ENCODE peak calls at places on chromosomes 5 and 9, in six cellular contexts. W is spleen, N is body of pancreas, U is testis, Z is hepatocyte, J is tibial nerve. D is an unnamed sample. For H3K9me3, the result is how much of the 10 kb centered on the place peaks cover.

GRCh38 chr5:135437796-135438560 is 9.2 kb downstream of the DCANP1 start:
- DNase-seq in W (peak), N (peak), U (peak), Z (peak), J (no peak), D (no peak)

GRCh38 chr9:93813687-93814560 is 141.2 kb downstream of the BARX1 start:
- DNase-seq in W (peak), N (no peak), U (no peak), Z (no peak), J (no peak), D (no peak)

GRCh38 chr9:111943746-111944145 is 47.1 kb downstream of the UGCG start:
- DNase-seq in W (no peak), N (no peak), U (no peak), Z (no peak), J (no peak), D (no peak)

GRCh38 chr9:129218918-129219317 is 40.9 kb upstream of the IER5L start:
- DNase-seq in W (no peak), N (no peak), U (no peak), Z (no peak), J (no peak), D (no peak)

GRCh38 chr9:115404311-115404710 is 286.4 kb upstream of the TNC start:
- DNase-seq in W (no peak), N (no peak), U (no peak), Z (no peak), J (no peak), D (no peak)

GRCh38 chr5:6427689-6428088 is 21.0 kb upstream of the UBE2QL1 start:
- DNase-seq in W (no peak), N (no peak), U (no peak), Z (no peak), J (no peak), D (no peak)

GRCh38 chr5:146291421-146292074 is 47.1 kb upstream of the POU4F3 start:
- DNase-seq in W (no peak), N (no peak), U (no peak), Z (peak), J (no peak), D (peak)

GRCh38 chr5:56018860-56019259 is 24.1 kb upstream of the IL6ST start:
- DNase-seq in W (no peak), N (no peak), U (no peak), Z (no peak), J (no peak), D (no peak)

GRCh38 chr5:113187879-113188278 is 211.3 kb downstream of the DCP2 start:
- DNase-seq in W (no peak), N (no peak), U (no peak), Z (no peak), J (no peak), D (no peak)

GRCh38 chr5:141560141-141560540 is 58.7 kb downstream of the DIAPH1 start:
- DNase-seq in W (no peak), N (peak), U (no peak), Z (peak), J (no peak), D (no peak)

GRCh38 chr9:29751220-29751619 is 2177.9 kb upstream of the C9orf72 start:
- DNase-seq in W (no peak), N (no peak), U (no peak), Z (no peak), J (no peak), D (no peak)

GRCh38 chr9:108634669-108635462 is 220.9 kb downstream of the ACTL7B start:
- DNase-seq in W (no peak), N (no peak), U (no peak), Z (no peak), J (no peak), D (no peak)

GRCh38 chr9:126615251-126615790 is 1.6 kb downstream of the LMX1B start:
- DNase-seq in W (no peak), N (no peak), U (no peak), Z (peak), J (no peak), D (peak)

GRCh38 chr9:15135167-15135792 is 171.7 kb downstream of the TTC39B start:
- DNase-seq in W (no peak), N (peak), U (peak), Z (peak), J (peak), D (peak)

GRCh38 chr5:93607367-93608258 is 24.6 kb downstream of the NR2F1 start:
- DNase-seq in W (no peak), N (no peak), U (no peak), Z (peak), J (no peak), D (peak)

GRCh38 chr9:21744874-21745273 is 57.6 kb upstream of the MTAP start:
- DNase-seq in W (no peak), N (no peak), U (no peak), Z (no peak), J (no peak), D (no peak)

GRCh38 chr5:120251898-120252297 is 212.2 kb upstream of the PRR16 start:
- DNase-seq in W (no peak), N (no peak), U (no peak), Z (no peak), J (no peak), D (no peak)

GRCh38 chr9:3027260-3027659 is 183.4 kb upstream of the PUM3 start:
- DNase-seq in W (no peak), N (no peak), U (no peak), Z (no peak), J (no peak), D (no peak)

GRCh38 chr5:25963251-25964008 is 1075.0 kb downstream of the CDH9 start:
- DNase-seq in W (no peak), N (no peak), U (peak), Z (no peak), J (peak), D (no peak)

GRCh38 chr9:126043691-126044090 is 282.9 kb upstream of the MVB12B start:
- DNase-seq in W (no peak), N (no peak), U (no peak), Z (no peak), J (no peak), D (no peak)

GRCh38 chr5:72519191-72519590 is 12.0 kb upstream of the ZNF366 start:
- DNase-seq in W (no peak), N (no peak), U (no peak), Z (no peak), J (no peak), D (no peak)

GRCh38 chr5:42745856-42746255 is 10.8 kb upstream of the CCDC152 start:
- DNase-seq in W (no peak), N (no peak), U (no peak), Z (no peak), J (no peak), D (no peak)

GRCh38 chr5:161009194-161009593 is 157.2 kb upstream of the ATP10B start:
- DNase-seq in W (no peak), N (no peak), U (no peak), Z (no peak), J (no peak), D (no peak)

GRCh38 chr9:36486933-36487481 is 85.7 kb upstream of the MELK start:
- DNase-seq in W (peak), N (peak), U (peak), Z (peak), J (no peak), D (peak)

GRCh38 chr9:125767349-125767748 is 20.2 kb downstream of the PBX3 start:
- DNase-seq in W (no peak), N (no peak), U (no peak), Z (no peak), J (no peak), D (no peak)

GRCh38 chr9:92393686-92394085 is 10.7 kb downstream of the OGN start:
- DNase-seq in W (no peak), N (no peak), U (no peak), Z (no peak), J (no peak), D (no peak)

GRCh38 chr5:180241600-180241999 is 32.6 kb upstream of the RASGEF1C start:
- DNase-seq in W (no peak), N (no peak), U (no peak), Z (no peak), J (no peak), D (no peak)

GRCh38 chr5:180234271-180234670 is 25.3 kb upstream of the RASGEF1C start:
- DNase-seq in W (peak), N (no peak), U (no peak), Z (no peak), J (no peak), D (no peak)

GRCh38 chr5:180235077-180235476 is 26.1 kb upstream of the RASGEF1C start:
- DNase-seq in W (no peak), N (no peak), U (no peak), Z (no peak), J (no peak), D (no peak)

GRCh38 chr5:180235846-180236245 is 26.8 kb upstream of the RASGEF1C start:
- DNase-seq in W (no peak), N (no peak), U (no peak), Z (no peak), J (no peak), D (no peak)

GRCh38 chr5:180238631-180239030 is 29.6 kb upstream of the RASGEF1C start:
- DNase-seq in W (no peak), N (no peak), U (no peak), Z (no peak), J (no peak), D (no peak)
- H3K9me3 ChIP-seq in W (half or more), N (under half), U (under half), Z (under half), J (under half), D (under half)

GRCh38 chr5:2507611-2508010 is 243.9 kb downstream of the IRX2 start:
- DNase-seq in W (no peak), N (no peak), U (no peak), Z (no peak), J (no peak), D (no peak)
- H3K9me3 ChIP-seq in W (under half), N (under half), U (under half), Z (under half), J (under half), D (under half)

DNA sequence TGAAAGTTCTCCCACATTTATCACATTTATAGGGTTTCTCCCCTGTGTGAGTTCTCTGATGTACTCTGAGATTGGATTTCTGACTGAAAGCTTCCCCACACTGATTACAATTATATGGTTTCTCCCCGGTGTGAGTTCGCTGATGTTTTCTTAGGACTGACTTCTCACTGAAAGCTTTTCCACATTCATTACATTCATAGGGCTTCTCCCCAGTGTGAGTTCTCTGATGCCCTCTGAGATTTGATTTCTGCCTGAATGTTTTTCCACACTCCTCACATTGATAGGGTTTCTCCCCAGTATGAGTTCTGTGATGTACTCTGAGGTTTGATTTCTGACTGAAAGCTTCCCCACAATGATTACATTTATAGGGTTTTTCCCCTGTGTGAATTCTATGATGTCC is 36.3 kb downstream of the ZNF782 start:
- DNase-seq in W (no peak), N (no peak), U (no peak), Z (no peak), J (no peak), D (no peak)
- H3K9me3 ChIP-seq in W (half or more), N (half or more), U (under half), Z (half or more), J (half or more), D (half or more)

DNA sequence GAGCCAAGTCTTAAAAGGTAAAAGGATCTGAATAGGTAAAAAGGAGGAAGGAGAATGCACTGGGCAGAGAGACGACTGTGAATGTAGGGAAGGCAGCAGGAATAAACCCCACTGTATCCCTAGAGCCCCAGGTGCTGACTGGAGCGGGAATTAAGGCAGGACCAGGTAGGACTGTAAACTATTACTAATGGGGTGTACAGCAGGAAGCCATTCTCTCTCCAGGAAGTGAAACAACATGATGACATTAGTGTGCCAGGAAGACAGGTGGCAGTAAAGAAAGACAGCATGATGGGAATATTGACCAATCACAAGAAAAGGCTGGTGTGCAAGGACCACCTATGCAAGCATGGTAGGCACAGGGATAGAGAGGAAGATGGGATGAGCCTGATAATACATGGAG is 433.0 kb downstream of the DNAH5 start:
- DNase-seq in W (no peak), N (no peak), U (no peak), Z (no peak), J (no peak), D (no peak)
- H3K9me3 ChIP-seq in W (under half), N (under half), U (under half), Z (under half), J (under half), D (under half)

GRCh38 chr9:135219676-135220600 is 132.5 kb downstream of the OLFM1 start:
- DNase-seq in W (peak), N (peak), U (no peak), Z (no peak), J (no peak), D (no peak)
- H3K9me3 ChIP-seq in W (under half), N (under half), U (under half), Z (under half), J (under half), D (under half)

GRCh38 chr5:107853696-107854095 is 183.0 kb upstream of the EFNA5 start:
- DNase-seq in W (no peak), N (no peak), U (no peak), Z (no peak), J (no peak), D (no peak)
- H3K9me3 ChIP-seq in W (under half), N (under half), U (under half), Z (under half), J (under half), D (under half)

GRCh38 chr5:74521401-74521800 is 119.1 kb downstream of the ENC1 start:
- DNase-seq in W (no peak), N (no peak), U (no peak), Z (no peak), J (no peak), D (no peak)
- H3K9me3 ChIP-seq in W (under half), N (under half), U (under half), Z (under half), J (under half), D (under half)

DNA sequence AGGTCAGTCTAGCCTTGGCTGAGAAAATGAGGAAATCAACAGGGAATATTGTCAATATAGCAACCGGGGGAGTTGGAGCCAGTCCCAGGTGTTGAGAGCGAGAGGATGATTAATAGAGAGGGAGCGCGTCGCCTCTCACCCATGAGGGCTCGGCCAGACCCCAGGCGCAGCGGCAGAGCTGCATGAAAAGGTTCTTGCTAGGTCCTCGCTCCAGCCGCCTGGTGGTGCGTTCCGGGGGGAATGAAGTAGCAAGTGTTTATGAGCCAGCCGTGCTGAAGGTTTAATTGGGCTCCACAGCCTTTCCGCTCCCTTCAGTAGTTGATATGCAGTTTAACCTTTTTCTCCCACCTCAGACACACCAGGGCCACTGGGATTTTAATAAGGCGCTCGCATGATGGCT is 167.3 kb upstream of the IRX1 start:
- DNase-seq in W (no peak), N (no peak), U (no peak), Z (no peak), J (no peak), D (no peak)
- H3K9me3 ChIP-seq in W (under half), N (under half), U (under half), Z (under half), J (under half), D (under half)

DNA sequence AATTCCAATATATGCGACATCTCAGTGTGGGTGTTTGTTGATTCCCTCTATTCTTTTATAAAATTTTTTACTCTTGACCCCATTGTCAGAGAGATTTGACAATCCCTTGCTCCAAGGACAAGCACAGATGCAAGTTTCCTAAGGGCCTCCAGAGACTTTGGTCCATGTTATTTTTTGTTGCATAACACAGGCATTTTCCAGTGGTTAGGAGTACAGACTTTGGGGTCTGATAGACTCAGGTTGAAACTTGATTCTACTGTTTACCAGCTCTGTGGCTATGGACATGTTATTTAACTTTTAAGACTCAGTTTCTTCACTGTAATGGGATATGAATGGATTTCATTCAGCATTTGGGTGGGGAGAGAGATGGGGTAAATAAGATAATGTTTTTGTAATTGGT is 361.3 kb downstream of the ENC1 start:
- DNase-seq in W (no peak), N (no peak), U (no peak), Z (no peak), J (no peak), D (no peak)
- H3K9me3 ChIP-seq in W (under half), N (under half), U (under half), Z (under half), J (under half), D (under half)